ENCODE peak calls at places on chromosomes 2 and 18, in seven cellular contexts. One of them, this sample, is unnamed.

GRCh38 chr18:63451774-63452173 is 25.0 kb upstream of the SERPINB5 start:
- DNase-seq in activated CD4-positive, alpha-beta T cell treated with anti-CD3 and anti-CD28 coated beads, Interleukin-2, amount 50 U/mL, for 1 hour: no peak
- DNase-seq in NCI-H2029: no peak
- DNase-seq in fibroblast of lung: no peak
- DNase-seq in right atrium auricular region: no peak
- DNase-seq in A549: no peak
- DNase-seq in HT-29: peak
- DNase-seq in this sample: no peak

GRCh38 chr2:240620859-240621258 is 4.4 kb upstream of the GPR35 start:
- DNase-seq in activated CD4-positive, alpha-beta T cell treated with anti-CD3 and anti-CD28 coated beads, Interleukin-2, amount 50 U/mL, for 1 hour: no peak
- DNase-seq in NCI-H2029: no peak
- DNase-seq in fibroblast of lung: no peak
- DNase-seq in right atrium auricular region: no peak
- DNase-seq in A549: no peak
- DNase-seq in HT-29: no peak
- DNase-seq in this sample: no peak

GRCh38 chr2:177404243-177404642 is 11.7 kb downstream of the AGPS start:
- DNase-seq in activated CD4-positive, alpha-beta T cell treated with anti-CD3 and anti-CD28 coated beads, Interleukin-2, amount 50 U/mL, for 1 hour: no peak
- DNase-seq in NCI-H2029: no peak
- DNase-seq in fibroblast of lung: no peak
- DNase-seq in right atrium auricular region: no peak
- DNase-seq in A549: no peak
- DNase-seq in HT-29: no peak
- DNase-seq in this sample: no peak

GRCh38 chr2:9178905-9179571 is 27.6 kb upstream of the ASAP2 start:
- DNase-seq in activated CD4-positive, alpha-beta T cell treated with anti-CD3 and anti-CD28 coated beads, Interleukin-2, amount 50 U/mL, for 1 hour: no peak
- DNase-seq in NCI-H2029: peak
- DNase-seq in fibroblast of lung: peak
- DNase-seq in right atrium auricular region: peak
- DNase-seq in A549: peak
- DNase-seq in HT-29: peak
- DNase-seq in this sample: no peak

GRCh38 chr2:38353402-38353801 is 23.7 kb downstream of the ATL2 start:
- DNase-seq in activated CD4-positive, alpha-beta T cell treated with anti-CD3 and anti-CD28 coated beads, Interleukin-2, amount 50 U/mL, for 1 hour: no peak
- DNase-seq in NCI-H2029: no peak
- DNase-seq in fibroblast of lung: no peak
- DNase-seq in right atrium auricular region: no peak
- DNase-seq in A549: no peak
- DNase-seq in HT-29: no peak
- DNase-seq in this sample: no peak

GRCh38 chr2:20224716-20225293 is at the start of gene SDC1:
- DNase-seq in activated CD4-positive, alpha-beta T cell treated with anti-CD3 and anti-CD28 coated beads, Interleukin-2, amount 50 U/mL, for 1 hour: no peak
- DNase-seq in NCI-H2029: peak
- DNase-seq in fibroblast of lung: peak
- DNase-seq in right atrium auricular region: no peak
- DNase-seq in A549: peak
- DNase-seq in HT-29: no peak
- DNase-seq in this sample: no peak

GRCh38 chr2:20584045-20584636 is 66.8 kb downstream of the HS1BP3 start:
- DNase-seq in activated CD4-positive, alpha-beta T cell treated with anti-CD3 and anti-CD28 coated beads, Interleukin-2, amount 50 U/mL, for 1 hour: no peak
- DNase-seq in NCI-H2029: no peak
- DNase-seq in fibroblast of lung: no peak
- DNase-seq in right atrium auricular region: no peak
- DNase-seq in A549: no peak
- DNase-seq in HT-29: no peak
- DNase-seq in this sample: no peak

GRCh38 chr2:238099709-238100048 is 461 bp upstream of the ESPNL start:
- DNase-seq in activated CD4-positive, alpha-beta T cell treated with anti-CD3 and anti-CD28 coated beads, Interleukin-2, amount 50 U/mL, for 1 hour: no peak
- DNase-seq in NCI-H2029: no peak
- DNase-seq in fibroblast of lung: no peak
- DNase-seq in right atrium auricular region: peak
- DNase-seq in A549: no peak
- DNase-seq in HT-29: no peak
- DNase-seq in this sample: no peak

GRCh38 chr18:69484699-69485396 is 84.2 kb downstream of the DOK6 start:
- DNase-seq in activated CD4-positive, alpha-beta T cell treated with anti-CD3 and anti-CD28 coated beads, Interleukin-2, amount 50 U/mL, for 1 hour: no peak
- DNase-seq in NCI-H2029: no peak
- DNase-seq in fibroblast of lung: peak
- DNase-seq in right atrium auricular region: no peak
- DNase-seq in A549: peak
- DNase-seq in HT-29: peak
- DNase-seq in this sample: no peak

GRCh38 chr18:25348361-25349130 is 3.4 kb downstream of the ZNF521 start:
- DNase-seq in activated CD4-positive, alpha-beta T cell treated with anti-CD3 and anti-CD28 coated beads, Interleukin-2, amount 50 U/mL, for 1 hour: no peak
- DNase-seq in NCI-H2029: no peak
- DNase-seq in fibroblast of lung: peak
- DNase-seq in right atrium auricular region: no peak
- DNase-seq in A549: no peak
- DNase-seq in HT-29: no peak
- DNase-seq in this sample: no peak

GRCh38 chr2:20467789-20468548 is 21.1 kb downstream of the RHOB start:
- DNase-seq in activated CD4-positive, alpha-beta T cell treated with anti-CD3 and anti-CD28 coated beads, Interleukin-2, amount 50 U/mL, for 1 hour: no peak
- DNase-seq in NCI-H2029: no peak
- DNase-seq in fibroblast of lung: no peak
- DNase-seq in right atrium auricular region: peak
- DNase-seq in A549: no peak
- DNase-seq in HT-29: no peak
- DNase-seq in this sample: no peak

GRCh38 chr2:31023550-31023949 is 114.7 kb downstream of the GALNT14 start:
- DNase-seq in activated CD4-positive, alpha-beta T cell treated with anti-CD3 and anti-CD28 coated beads, Interleukin-2, amount 50 U/mL, for 1 hour: no peak
- DNase-seq in NCI-H2029: no peak
- DNase-seq in fibroblast of lung: no peak
- DNase-seq in right atrium auricular region: no peak
- DNase-seq in A549: no peak
- DNase-seq in HT-29: no peak
- DNase-seq in this sample: no peak

GRCh38 chr2:56369316-56369715 is 185.5 kb downstream of the CCDC85A start:
- DNase-seq in activated CD4-positive, alpha-beta T cell treated with anti-CD3 and anti-CD28 coated beads, Interleukin-2, amount 50 U/mL, for 1 hour: no peak
- DNase-seq in NCI-H2029: no peak
- DNase-seq in fibroblast of lung: peak
- DNase-seq in right atrium auricular region: no peak
- DNase-seq in A549: no peak
- DNase-seq in HT-29: no peak
- DNase-seq in this sample: no peak

GRCh38 chr2:121529439-121530209 is 1.1 kb upstream of the RNU4ATAC start:
- DNase-seq in activated CD4-positive, alpha-beta T cell treated with anti-CD3 and anti-CD28 coated beads, Interleukin-2, amount 50 U/mL, for 1 hour: no peak
- DNase-seq in NCI-H2029: peak
- DNase-seq in fibroblast of lung: peak
- DNase-seq in right atrium auricular region: no peak
- DNase-seq in A549: no peak
- DNase-seq in HT-29: no peak
- DNase-seq in this sample: no peak

GRCh38 chr2:178870703-178871102 is 63.5 kb upstream of the TTN start:
- DNase-seq in activated CD4-positive, alpha-beta T cell treated with anti-CD3 and anti-CD28 coated beads, Interleukin-2, amount 50 U/mL, for 1 hour: no peak
- DNase-seq in NCI-H2029: no peak
- DNase-seq in fibroblast of lung: peak
- DNase-seq in right atrium auricular region: no peak
- DNase-seq in A549: no peak
- DNase-seq in HT-29: peak
- DNase-seq in this sample: no peak

GRCh38 chr2:26687785-26688184 is 4.7 kb upstream of the KCNK3 start:
- DNase-seq in activated CD4-positive, alpha-beta T cell treated with anti-CD3 and anti-CD28 coated beads, Interleukin-2, amount 50 U/mL, for 1 hour: no peak
- DNase-seq in NCI-H2029: peak
- DNase-seq in fibroblast of lung: no peak
- DNase-seq in right atrium auricular region: no peak
- DNase-seq in A549: no peak
- DNase-seq in HT-29: no peak
- DNase-seq in this sample: no peak

GRCh38 chr18:3652380-3653262 is 202.6 kb downstream of the TGIF1 start:
- DNase-seq in activated CD4-positive, alpha-beta T cell treated with anti-CD3 and anti-CD28 coated beads, Interleukin-2, amount 50 U/mL, for 1 hour: no peak
- DNase-seq in NCI-H2029: no peak
- DNase-seq in fibroblast of lung: peak
- DNase-seq in right atrium auricular region: peak
- DNase-seq in A549: peak
- DNase-seq in HT-29: peak
- DNase-seq in this sample: no peak

GRCh38 chr2:239887604-239888003 is 137.5 kb downstream of the NDUFA10 start:
- DNase-seq in activated CD4-positive, alpha-beta T cell treated with anti-CD3 and anti-CD28 coated beads, Interleukin-2, amount 50 U/mL, for 1 hour: no peak
- DNase-seq in NCI-H2029: no peak
- DNase-seq in fibroblast of lung: no peak
- DNase-seq in right atrium auricular region: no peak
- DNase-seq in A549: no peak
- DNase-seq in HT-29: no peak
- DNase-seq in this sample: no peak

GRCh38 chr2:98091738-98092137 is 4.8 kb downstream of the VWA3B start:
- DNase-seq in activated CD4-positive, alpha-beta T cell treated with anti-CD3 and anti-CD28 coated beads, Interleukin-2, amount 50 U/mL, for 1 hour: no peak
- DNase-seq in NCI-H2029: no peak
- DNase-seq in fibroblast of lung: no peak
- DNase-seq in right atrium auricular region: no peak
- DNase-seq in A549: no peak
- DNase-seq in HT-29: no peak
- DNase-seq in this sample: no peak

GRCh38 chr2:5713101-5713500 is 20.9 kb downstream of the SOX11 start:
- DNase-seq in activated CD4-positive, alpha-beta T cell treated with anti-CD3 and anti-CD28 coated beads, Interleukin-2, amount 50 U/mL, for 1 hour: no peak
- DNase-seq in NCI-H2029: no peak
- DNase-seq in fibroblast of lung: no peak
- DNase-seq in right atrium auricular region: no peak
- DNase-seq in A549: no peak
- DNase-seq in HT-29: no peak
- DNase-seq in this sample: no peak

GRCh38 chr2:111675419-111676194 is 208.4 kb downstream of the ANAPC1 start:
- DNase-seq in activated CD4-positive, alpha-beta T cell treated with anti-CD3 and anti-CD28 coated beads, Interleukin-2, amount 50 U/mL, for 1 hour: no peak
- DNase-seq in NCI-H2029: no peak
- DNase-seq in fibroblast of lung: no peak
- DNase-seq in right atrium auricular region: no peak
- DNase-seq in A549: no peak
- DNase-seq in HT-29: no peak
- DNase-seq in this sample: no peak

GRCh38 chr18:11989966-11990380 is 8.7 kb downstream of the IMPA2 start:
- DNase-seq in activated CD4-positive, alpha-beta T cell treated with anti-CD3 and anti-CD28 coated beads, Interleukin-2, amount 50 U/mL, for 1 hour: no peak
- DNase-seq in NCI-H2029: peak
- DNase-seq in fibroblast of lung: no peak
- DNase-seq in right atrium auricular region: no peak
- DNase-seq in A549: no peak
- DNase-seq in HT-29: no peak
- DNase-seq in this sample: no peak

GRCh38 chr2:58535182-58535581 is 294.1 kb upstream of the FANCL start:
- DNase-seq in activated CD4-positive, alpha-beta T cell treated with anti-CD3 and anti-CD28 coated beads, Interleukin-2, amount 50 U/mL, for 1 hour: no peak
- DNase-seq in NCI-H2029: peak
- DNase-seq in fibroblast of lung: no peak
- DNase-seq in right atrium auricular region: no peak
- DNase-seq in A549: no peak
- DNase-seq in HT-29: no peak
- DNase-seq in this sample: no peak

GRCh38 chr2:172870396-172870795 is 134.8 kb downstream of the RAPGEF4 start:
- DNase-seq in activated CD4-positive, alpha-beta T cell treated with anti-CD3 and anti-CD28 coated beads, Interleukin-2, amount 50 U/mL, for 1 hour: no peak
- DNase-seq in NCI-H2029: no peak
- DNase-seq in fibroblast of lung: no peak
- DNase-seq in right atrium auricular region: no peak
- DNase-seq in A549: no peak
- DNase-seq in HT-29: no peak
- DNase-seq in this sample: no peak

GRCh38 chr18:13800505-13801259 is 23.3 kb upstream of the MC5R start:
- DNase-seq in activated CD4-positive, alpha-beta T cell treated with anti-CD3 and anti-CD28 coated beads, Interleukin-2, amount 50 U/mL, for 1 hour: peak
- DNase-seq in NCI-H2029: peak
- DNase-seq in fibroblast of lung: peak
- DNase-seq in right atrium auricular region: peak
- DNase-seq in A549: peak
- DNase-seq in HT-29: peak
- DNase-seq in this sample: no peak

GRCh38 chr2:168482245-168482644 is 26.2 kb downstream of the CERS6 start:
- DNase-seq in activated CD4-positive, alpha-beta T cell treated with anti-CD3 and anti-CD28 coated beads, Interleukin-2, amount 50 U/mL, for 1 hour: no peak
- DNase-seq in NCI-H2029: no peak
- DNase-seq in fibroblast of lung: no peak
- DNase-seq in right atrium auricular region: no peak
- DNase-seq in A549: no peak
- DNase-seq in HT-29: no peak
- DNase-seq in this sample: no peak

GRCh38 chr2:237698338-237698694 is 70.9 kb downstream of the LRRFIP1 start:
- DNase-seq in activated CD4-positive, alpha-beta T cell treated with anti-CD3 and anti-CD28 coated beads, Interleukin-2, amount 50 U/mL, for 1 hour: no peak
- DNase-seq in NCI-H2029: no peak
- DNase-seq in fibroblast of lung: no peak
- DNase-seq in right atrium auricular region: no peak
- DNase-seq in A549: no peak
- DNase-seq in HT-29: no peak
- DNase-seq in this sample: no peak

GRCh38 chr18:44682871-44683221 is 2.2 kb downstream of the SETBP1 start:
- DNase-seq in activated CD4-positive, alpha-beta T cell treated with anti-CD3 and anti-CD28 coated beads, Interleukin-2, amount 50 U/mL, for 1 hour: no peak
- DNase-seq in NCI-H2029: peak
- DNase-seq in fibroblast of lung: peak
- DNase-seq in right atrium auricular region: no peak
- DNase-seq in A549: no peak
- DNase-seq in HT-29: no peak
- DNase-seq in this sample: no peak